ENCODE peak calls at places on chromosomes 7 and 10, in five cellular contexts. Y is GM23338, O is brain microvascular endothelial cell, E is tibial nerve, L is ascending aorta. N is an unnamed sample.

GRCh38 chr7:50687575-50688261 is 95.0 kb downstream of the GRB10 start:
- DNase-seq in Y (no peak), O (no peak), E (no peak), L (no peak), N (no peak)

GRCh38 chr7:138173548-138173947 is 97.3 kb downstream of the AKR1D1 start:
- DNase-seq in Y (no peak), O (no peak), E (no peak), L (no peak), N (no peak)

GRCh38 chr10:49360271-49361177 is 35.4 kb downstream of the DRGX start:
- DNase-seq in Y (peak), O (peak), E (no peak), L (no peak), N (no peak)

GRCh38 chr10:73398024-73398423 is 15.8 kb downstream of the ANXA7 start:
- DNase-seq in Y (peak), O (no peak), E (no peak), L (no peak), N (no peak)

GRCh38 chr7:103630318-103630717 is 184.3 kb upstream of the SLC26A5 start:
- DNase-seq in Y (no peak), O (peak), E (no peak), L (no peak), N (no peak)

GRCh38 chr10:29590598-29591415 is 44.0 kb downstream of the SVIL start:
- DNase-seq in Y (peak), O (peak), E (no peak), L (no peak), N (no peak)

GRCh38 chr7:6653101-6653995 is 16.2 kb downstream of the ZNF316 start:
- DNase-seq in Y (no peak), O (no peak), E (no peak), L (no peak), N (no peak)

GRCh38 chr10:129777687-129778086 is 186.4 kb downstream of the EBF3 start:
- DNase-seq in Y (no peak), O (no peak), E (no peak), L (no peak), N (no peak)

GRCh38 chr10:68125770-68126169 is 16.5 kb downstream of the MYPN start:
- DNase-seq in Y (no peak), O (no peak), E (no peak), L (no peak), N (no peak)

GRCh38 chr7:134089446-134089845 is 37.7 kb upstream of the LRGUK start:
- DNase-seq in Y (peak), O (no peak), E (no peak), L (no peak), N (no peak)

GRCh38 chr7:110522751-110523200 is 568.2 kb upstream of the LRRN3 start:
- DNase-seq in Y (peak), O (no peak), E (no peak), L (no peak), N (no peak)

GRCh38 chr7:30656611-30657010 is 25.6 kb downstream of the CRHR2 start:
- DNase-seq in Y (no peak), O (no peak), E (no peak), L (no peak), N (no peak)

GRCh38 chr7:44973610-44974401 is 5.0 kb downstream of the MYO1G start:
- DNase-seq in Y (peak), O (peak), E (no peak), L (no peak), N (no peak)

GRCh38 chr10:49592726-49593563 is 17.2 kb upstream of the SLC18A3 start:
- DNase-seq in Y (peak), O (peak), E (no peak), L (no peak), N (no peak)

GRCh38 chr7:101156866-101157589 is 2.8 kb downstream of the AP1S1 start:
- DNase-seq in Y (peak), O (no peak), E (no peak), L (no peak), N (no peak)

GRCh38 chr7:104951546-104951945 is 62.5 kb upstream of the KMT2E start:
- DNase-seq in Y (no peak), O (no peak), E (peak), L (no peak), N (no peak)

DNA sequence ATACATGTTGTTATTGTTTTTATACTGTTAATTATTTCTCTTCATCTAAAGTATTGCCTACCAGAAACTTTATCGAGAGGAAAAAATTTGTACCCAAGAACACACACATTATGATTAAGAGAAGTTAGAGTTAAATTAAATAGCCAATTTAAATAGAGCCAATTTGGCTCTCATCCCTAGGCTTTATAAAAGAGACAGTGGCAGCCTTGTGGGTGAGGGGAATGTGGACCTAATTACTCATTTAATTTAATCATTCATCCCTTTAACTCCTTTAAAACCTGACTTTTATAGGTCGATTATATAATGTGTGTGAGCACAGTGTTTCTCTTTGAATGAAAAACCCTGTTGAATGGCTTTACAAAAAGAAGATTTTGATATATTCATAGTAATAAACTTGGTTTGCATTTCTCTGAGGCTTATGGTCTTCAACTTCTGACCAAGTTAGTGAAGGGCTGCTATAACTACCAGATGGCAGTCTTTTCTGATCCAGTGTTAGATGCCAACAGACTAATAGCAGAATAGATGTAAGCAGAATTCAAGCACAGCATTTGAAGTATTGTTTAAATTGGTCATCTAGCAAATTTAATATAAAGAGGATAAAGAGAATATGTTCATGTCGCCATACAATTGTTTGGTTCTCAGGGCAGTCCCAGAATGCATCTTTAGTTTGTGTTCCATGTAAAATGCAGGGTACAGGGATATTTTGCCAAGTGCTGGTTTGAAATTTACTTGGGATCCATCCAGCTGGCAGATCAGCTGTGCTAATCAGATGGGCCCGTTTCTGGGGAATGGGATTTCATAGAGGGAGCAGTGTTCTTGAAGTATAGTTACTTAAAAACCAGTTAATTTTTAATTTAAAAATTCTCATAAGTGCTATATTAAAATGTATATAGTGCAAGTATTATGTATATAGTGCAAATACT is 25.3 kb downstream of the ADD3 start:
- DNase-seq in Y (no peak), O (no peak), E (no peak), L (no peak), N (peak)
- H3K27ac ChIP-seq in Y (no peak), O (no peak), E (peak), L (peak), N (peak)

GRCh38 chr7:33061282-33061928 is 1.2 kb downstream of the NT5C3A start:
- DNase-seq in Y (no peak), O (no peak), E (no peak), L (no peak), N (no peak)
- H3K27ac ChIP-seq in Y (no peak), O (no peak), E (no peak), L (no peak), N (no peak)

GRCh38 chr7:15016315-15016667 is 113.7 kb upstream of the DGKB start:
- DNase-seq in Y (no peak), O (no peak), E (no peak), L (no peak), N (no peak)

GRCh38 chr7:15018981-15019380 is 116.4 kb upstream of the DGKB start:
- DNase-seq in Y (no peak), O (no peak), E (no peak), L (no peak), N (no peak)

GRCh38 chr7:15016726-15017125 is 114.2 kb upstream of the DGKB start:
- DNase-seq in Y (no peak), O (no peak), E (no peak), L (no peak), N (no peak)

GRCh38 chr7:15012135-15012534 is 109.6 kb upstream of the DGKB start:
- DNase-seq in Y (no peak), O (no peak), E (no peak), L (no peak), N (no peak)

GRCh38 chr7:15015545-15016314 is 113.2 kb upstream of the DGKB start:
- DNase-seq in Y (peak), O (peak), E (no peak), L (no peak), N (peak)
- H3K27ac ChIP-seq in Y (peak), O (no peak), E (no peak), L (no peak), N (peak)

DNA sequence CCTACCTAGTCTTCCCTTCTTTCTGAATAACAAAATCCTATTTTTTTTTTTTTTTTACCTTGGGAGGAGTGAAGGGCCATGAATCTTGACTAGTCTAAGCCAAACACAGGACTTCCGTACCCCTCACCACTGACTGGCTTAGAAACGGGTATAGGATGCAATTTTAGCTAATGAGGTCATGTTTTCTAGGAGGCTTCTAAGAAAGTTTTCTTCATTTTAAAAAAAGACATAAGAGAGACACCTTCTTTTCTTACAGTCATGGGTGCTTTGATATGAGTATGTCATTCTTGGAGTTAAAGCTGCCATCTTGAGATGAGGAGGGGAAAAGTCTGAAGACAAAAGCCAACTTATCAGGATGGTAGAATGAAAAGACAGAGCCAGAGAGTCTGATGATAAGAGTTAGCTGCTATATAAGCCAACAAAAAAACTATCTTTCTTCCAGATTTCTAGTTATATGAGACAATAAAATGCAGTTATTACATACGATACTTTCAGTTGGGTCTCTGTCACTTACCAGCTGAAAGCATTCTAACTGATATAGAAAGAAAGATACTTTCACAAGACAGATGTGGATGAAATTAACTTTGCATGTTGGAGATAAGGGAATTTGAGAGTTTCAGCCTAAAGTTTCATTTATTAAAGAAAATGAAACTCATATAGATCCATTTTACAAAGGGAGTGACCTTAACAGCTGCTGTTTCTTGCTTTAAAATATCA is 34.0 kb downstream of the ZNF438 start:
- DNase-seq in Y (no peak), O (no peak), E (no peak), L (no peak), N (no peak)
- H3K27ac ChIP-seq in Y (no peak), O (no peak), E (peak), L (no peak), N (no peak)

GRCh38 chr10:60953420-60953819 is 9.4 kb upstream of the RHOBTB1 start:
- DNase-seq in Y (no peak), O (no peak), E (no peak), L (no peak), N (no peak)

GRCh38 chr10:60952846-60953220 is 8.8 kb upstream of the RHOBTB1 start:
- DNase-seq in Y (no peak), O (no peak), E (no peak), L (no peak), N (no peak)

GRCh38 chr10:60950312-60950711 is 6.3 kb upstream of the RHOBTB1 start:
- DNase-seq in Y (no peak), O (no peak), E (no peak), L (no peak), N (no peak)

GRCh38 chr10:60952067-60952845 is 8.3 kb upstream of the RHOBTB1 start:
- DNase-seq in Y (no peak), O (no peak), E (no peak), L (no peak), N (no peak)

GRCh38 chr10:60951272-60951724 is 7.3 kb upstream of the RHOBTB1 start:
- DNase-seq in Y (no peak), O (no peak), E (no peak), L (no peak), N (no peak)
- H3K27ac ChIP-seq in Y (no peak), O (no peak), E (no peak), L (no peak), N (no peak)

GRCh38 chr7:148866362-148866761 is 17.7 kb downstream of the EZH2 start:
- DNase-seq in Y (no peak), O (no peak), E (no peak), L (no peak), N (no peak)

GRCh38 chr7:148871030-148871429 is 13.1 kb downstream of the EZH2 start:
- DNase-seq in Y (no peak), O (no peak), E (no peak), L (no peak), N (no peak)

GRCh38 chr7:148865283-148865682 is 18.8 kb downstream of the EZH2 start:
- DNase-seq in Y (no peak), O (no peak), E (no peak), L (no peak), N (no peak)

GRCh38 chr7:148868378-148868674 is 15.8 kb downstream of the EZH2 start:
- DNase-seq in Y (no peak), O (no peak), E (no peak), L (no peak), N (no peak)

DNA sequence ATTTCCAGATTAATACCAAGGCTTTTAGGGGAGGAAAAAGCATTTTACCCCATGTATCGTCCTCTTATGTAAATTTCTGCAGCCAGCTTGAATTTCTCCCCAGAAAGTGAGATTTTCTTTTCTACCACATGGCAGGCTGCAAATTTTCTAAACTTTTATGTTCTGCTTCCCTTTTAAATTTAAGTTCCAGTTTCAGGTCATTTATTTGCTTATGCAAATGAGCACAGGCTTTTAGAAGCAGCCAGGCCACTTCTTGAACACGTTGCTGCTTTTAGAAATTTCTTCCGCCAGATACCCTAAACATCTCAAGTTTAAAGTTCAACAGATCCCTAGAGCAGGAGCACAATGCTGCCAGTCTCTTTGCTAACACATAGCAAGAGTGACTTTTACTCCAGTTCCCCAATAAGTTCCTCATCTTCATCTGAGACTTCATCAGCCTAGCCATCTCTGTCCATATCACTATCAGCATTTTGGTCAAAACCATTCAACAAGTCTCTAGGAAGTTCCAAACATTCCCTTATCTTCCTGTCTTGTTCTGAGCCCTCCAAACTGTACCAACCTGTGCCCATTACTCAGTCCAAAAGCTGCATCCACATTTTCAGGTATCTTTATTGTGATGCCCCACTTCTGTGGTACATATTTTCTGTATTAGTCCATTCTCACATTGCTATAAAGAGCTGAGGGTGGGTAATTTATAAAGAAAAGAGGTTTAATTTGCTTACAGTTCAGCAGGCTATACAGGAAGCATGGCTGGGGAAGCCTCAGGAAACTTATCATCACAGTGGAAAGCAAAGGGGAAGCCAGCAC is 16.3 kb downstream of the EZH2 start:
- DNase-seq in Y (peak), O (no peak), E (no peak), L (no peak), N (no peak)
- H3K27ac ChIP-seq in Y (no peak), O (no peak), E (no peak), L (no peak), N (no peak)

DNA sequence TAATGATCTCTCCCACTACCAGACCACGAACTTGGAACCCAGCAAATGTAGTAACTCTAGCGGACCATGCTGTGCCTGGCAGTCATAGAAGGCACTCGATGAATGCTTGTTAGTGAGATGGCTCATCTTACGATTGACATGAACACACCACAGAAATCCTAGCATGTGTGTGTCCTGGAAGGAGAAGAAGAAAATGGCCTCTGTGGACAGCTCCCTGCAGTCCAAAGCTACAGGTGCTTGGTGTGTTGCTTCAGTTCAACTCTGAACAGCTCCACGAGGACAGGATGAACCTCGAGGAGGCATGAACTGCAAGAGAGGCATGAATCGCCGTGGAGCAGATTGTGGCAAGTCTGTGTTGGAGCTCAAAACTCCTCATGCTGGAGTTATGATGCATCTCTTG is 93.5 kb downstream of the KLF6 start:
- DNase-seq in Y (no peak), O (no peak), E (no peak), L (no peak), N (no peak)
- H3K27ac ChIP-seq in Y (no peak), O (no peak), E (no peak), L (no peak), N (no peak)

GRCh38 chr10:95077556-95077955 is 8.3 kb upstream of the CYP2C8 start:
- DNase-seq in Y (no peak), O (no peak), E (no peak), L (no peak), N (no peak)
- H3K27ac ChIP-seq in Y (no peak), O (no peak), E (no peak), L (no peak), N (no peak)

GRCh38 chr7:25672476-25672875 is 444.2 kb upstream of the NPVF start:
- DNase-seq in Y (no peak), O (no peak), E (no peak), L (no peak), N (no peak)

GRCh38 chr7:25669300-25669781 is 441.1 kb upstream of the NPVF start:
- DNase-seq in Y (no peak), O (no peak), E (no peak), L (no peak), N (no peak)

GRCh38 chr7:25666671-25667060 is 438.4 kb upstream of the NPVF start:
- DNase-seq in Y (no peak), O (no peak), E (no peak), L (no peak), N (no peak)

GRCh38 chr7:25671087-25671486 is 442.8 kb upstream of the NPVF start:
- DNase-seq in Y (no peak), O (peak), E (no peak), L (no peak), N (no peak)

DNA sequence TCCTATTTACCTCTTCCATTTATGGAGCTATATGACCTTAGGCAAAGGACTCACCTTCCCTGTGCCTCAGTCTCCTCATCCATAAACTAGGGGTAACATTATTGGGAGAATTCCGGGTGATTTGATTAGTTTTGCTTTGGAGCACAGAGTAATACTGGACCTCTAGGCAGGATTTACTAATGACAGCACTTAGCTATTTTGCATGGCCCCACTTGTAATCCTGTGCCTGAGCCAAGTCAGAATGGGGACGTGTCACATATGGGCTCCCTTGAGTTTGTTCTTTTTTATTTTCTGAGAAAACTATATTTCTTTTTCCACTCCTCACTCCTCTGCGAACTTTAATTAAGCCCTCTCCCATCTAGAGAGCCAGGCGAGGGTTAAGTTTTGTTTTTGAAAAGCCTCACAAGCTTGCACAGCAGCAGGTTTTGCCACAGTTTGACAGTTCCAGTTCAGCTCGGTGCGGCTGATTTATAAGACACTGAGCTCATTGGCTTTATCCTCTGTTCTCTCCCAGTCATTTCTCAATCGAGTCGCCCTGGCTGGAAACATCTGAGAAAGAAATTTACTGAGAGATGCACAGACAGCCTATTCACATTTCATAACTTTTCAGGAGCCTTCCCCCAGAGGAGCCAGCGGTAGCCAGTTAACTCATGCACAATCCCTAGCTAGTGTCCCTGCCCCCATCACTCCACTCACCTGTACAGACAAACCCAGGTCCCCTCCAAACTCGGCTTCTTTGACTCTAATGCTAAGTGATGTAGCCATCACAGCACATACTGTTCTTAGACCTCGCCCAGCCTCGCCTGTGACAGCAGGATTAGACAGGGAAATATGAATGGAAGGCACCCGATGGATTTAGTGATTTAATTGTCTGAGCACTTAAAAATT is 441.9 kb upstream of the NPVF start:
- DNase-seq in Y (no peak), O (peak), E (peak), L (no peak), N (no peak)
- H3K27ac ChIP-seq in Y (no peak), O (peak), E (no peak), L (no peak), N (no peak)